ENCODE peak calls at places on chromosomes 4 and X, in six cellular contexts. R, K, W, J, D and G are unnamed samples.
A peak's percentile ranks its signal among the peaks of the same experiment; 100 is the strongest.

GRCh38 chrX:104318330-104319009 is 63.7 kb upstream of the ESX1 start:
- DNase-seq in D (peak; percentile 48), J (no peak), R (no peak), W (no peak), K (no peak), G (no peak)

GRCh38 chr4:153113061-153113837 is 91.0 kb upstream of the TRIM2 start:
- DNase-seq in J (no peak), W (no peak), D (no peak), K (no peak), R (no peak), G (no peak)

GRCh38 chr4:113539408-113539807 is 222.1 kb downstream of the CAMK2D start:
- DNase-seq in R (no peak), W (no peak), D (no peak), J (no peak), K (no peak), G (no peak)

GRCh38 chr4:22339491-22339890 is 176.4 kb downstream of the ADGRA3 start:
- DNase-seq in J (no peak), R (no peak), D (no peak), K (no peak), W (no peak), G (no peak)

GRCh38 chrX:71996826-71997225 is 86.2 kb downstream of the NHSL2 start:
- DNase-seq in J (no peak), W (no peak), K (peak; percentile 65), R (no peak), D (no peak), G (no peak)

GRCh38 chr4:74320559-74321118 is 12.4 kb downstream of the EPGN start:
- DNase-seq in J (peak; percentile 1), D (peak; percentile 82), R (no peak), W (peak; percentile 57), K (no peak), G (peak; percentile 55)

GRCh38 chrX:20988118-20988517 is 386.1 kb upstream of the CNKSR2 start:
- DNase-seq in W (no peak), D (no peak), R (no peak), J (no peak), K (no peak), G (no peak)

GRCh38 chr4:25702848-25703247 is 47.2 kb downstream of the SLC34A2 start:
- DNase-seq in R (no peak), D (no peak), K (no peak), W (no peak), J (no peak), G (no peak)

GRCh38 chrX:15679246-15679645 is 14.6 kb upstream of the CLTRN start:
- DNase-seq in K (no peak), R (peak; percentile 46), J (no peak), W (no peak), D (no peak), G (no peak)

GRCh38 chrX:8672176-8672575 is 59.8 kb downstream of the ANOS1 start:
- DNase-seq in K (no peak), D (no peak), R (no peak), W (no peak), J (no peak), G (no peak)

GRCh38 chr4:46484881-46485280 is 95.0 kb upstream of the GABRA2 start:
- DNase-seq in W (no peak), D (no peak), R (no peak), J (no peak), K (no peak), G (no peak)

GRCh38 chrX:22467571-22467970 is 194.9 kb downstream of the CBLL2 start:
- DNase-seq in W (no peak), D (no peak), R (no peak), J (no peak), K (no peak), G (no peak)

GRCh38 chrX:39956803-39957394 is 140.9 kb downstream of the BCOR start:
- DNase-seq in R (no peak), D (no peak), W (no peak), K (no peak), J (no peak), G (no peak)
- H3K4me1 ChIP-seq in R (no peaks in the 10 kb centered on the region), D (peaks cover 29% of the 10 kb centered on the region), W (no peaks in the 10 kb centered on the region), K (no peaks in the 10 kb centered on the region), J (no peaks in the 10 kb centered on the region), G (no peaks in the 10 kb centered on the region)

DNA sequence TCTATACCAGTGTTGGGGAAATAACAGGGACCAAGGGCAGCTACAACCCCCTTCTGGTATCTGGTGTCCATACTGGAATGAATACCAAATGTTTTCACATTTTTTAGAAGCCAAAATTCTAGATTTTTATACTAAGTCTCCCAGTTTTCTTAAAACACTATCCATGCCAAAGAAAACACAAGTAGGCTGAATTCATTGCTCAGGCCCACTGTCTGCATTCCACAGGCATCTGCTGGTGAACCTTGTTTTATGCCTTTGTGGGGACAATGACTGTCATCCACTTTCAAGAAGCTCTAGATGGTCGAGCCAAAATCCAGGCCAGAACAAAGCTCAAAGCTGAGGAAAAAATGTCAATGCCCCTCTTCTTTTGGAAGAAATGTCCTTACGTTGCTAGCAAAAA is 213.4 kb upstream of the RASGEF1B start:
- DNase-seq in W (no peak), J (no peak), R (no peak), D (no peak), K (no peak), G (no peak)
- H3K4me3 ChIP-seq in W (no peak overlapping the region), J (no peak overlapping the region), R (no peak overlapping the region), D (no peak overlapping the region), K (no peak overlapping the region), G (no peak overlapping the region)

GRCh38 chrX:134949271-134949670 is 41.5 kb upstream of the SMIM10 start:
- DNase-seq in D (peak; percentile 39), K (no peak), R (no peak), W (no peak), J (no peak), G (no peak)
- H3K27ac ChIP-seq in D (peak overlapping the region; percentile 87), K (no peak overlapping the region), R (no peak overlapping the region), W (no peak overlapping the region), J (no peak overlapping the region), G (no peak overlapping the region)

DNA sequence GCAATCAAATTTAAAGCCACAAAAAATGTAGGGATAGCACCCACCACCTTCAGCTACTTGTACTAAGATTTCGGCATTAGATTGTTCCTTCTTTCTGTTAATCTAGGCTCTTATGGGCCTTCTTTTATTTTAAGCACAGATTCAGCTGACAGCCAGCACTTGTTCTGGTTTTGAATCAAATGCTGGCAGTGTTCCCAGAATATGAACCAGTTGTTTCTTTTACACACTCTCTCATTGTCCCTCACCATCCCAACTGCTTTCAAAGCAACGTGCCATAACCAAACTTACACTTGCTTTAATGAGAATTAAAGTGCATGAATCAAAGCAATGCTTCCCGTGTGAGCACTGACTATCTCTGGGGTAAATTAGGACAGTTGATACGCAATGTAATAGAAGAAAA is 744.5 kb upstream of the FAM241A start:
- DNase-seq in D (peak; percentile 26), R (no peak), J (no peak), K (no peak), W (no peak), G (no peak)
- H3K4me1 ChIP-seq in D (no peaks in the 10 kb centered on the region), R (peaks cover 5% of the 10 kb centered on the region), J (no peaks in the 10 kb centered on the region), K (peaks cover 30% of the 10 kb centered on the region), W (no peaks in the 10 kb centered on the region), G (no peaks in the 10 kb centered on the region)

DNA sequence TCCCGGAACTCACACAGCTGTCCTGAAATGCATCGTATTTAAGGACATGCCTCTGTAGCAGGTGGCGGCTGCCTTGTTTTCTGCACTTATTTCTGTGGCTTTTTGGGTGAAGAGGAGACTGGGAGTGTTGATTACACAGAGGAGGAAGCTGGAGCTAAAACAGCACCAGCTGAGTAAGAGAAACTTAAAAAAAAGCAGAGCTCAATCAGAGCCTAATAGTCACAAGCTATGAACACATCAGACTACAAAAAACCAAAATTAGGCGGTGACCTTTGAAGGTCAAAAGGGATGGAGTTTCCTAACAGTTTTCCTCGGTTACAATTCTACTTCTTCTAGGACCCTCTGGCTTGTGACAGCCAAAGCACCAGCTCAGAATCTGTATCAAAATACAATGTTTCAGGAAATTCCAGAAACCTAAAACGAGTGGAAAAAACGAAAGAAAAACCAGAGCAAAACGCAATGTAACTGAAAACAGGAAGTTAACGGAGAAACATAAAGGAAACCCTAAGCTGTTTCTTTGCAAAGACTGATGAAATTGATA is 13.5 kb downstream of the PRKX start:
- DNase-seq in R (no peak), W (no peak), D (no peak), J (peak; percentile 34), K (no peak), G (no peak)
- H3K4me3 ChIP-seq in R (no peak overlapping the region), W (peak overlapping the region; percentile 41), D (no peak overlapping the region), J (peak overlapping the region; percentile 93), K (no peak overlapping the region), G (peak overlapping the region; percentile 8)

DNA sequence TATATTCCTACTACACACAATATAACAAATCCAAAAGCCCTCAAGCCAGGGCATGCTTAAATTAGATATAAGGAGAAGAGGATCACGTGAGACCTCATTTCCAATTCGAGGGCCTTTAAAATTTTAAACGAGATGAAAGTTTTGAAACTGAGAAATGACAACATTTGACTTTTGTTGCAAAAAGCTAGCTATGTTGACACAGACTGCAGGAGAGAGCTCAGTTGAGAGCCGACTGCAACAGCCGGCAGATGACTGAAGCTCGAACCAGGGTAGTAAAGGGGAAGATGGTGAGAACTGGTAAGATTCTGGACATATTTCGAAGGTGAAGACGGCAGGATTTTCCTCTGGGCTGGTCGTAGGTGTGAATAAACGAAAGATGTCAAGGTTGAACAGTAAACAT is 791 bp downstream of the PRMT9 start:
- DNase-seq in J (peak; percentile 10), D (peak; percentile 41), W (no peak), K (no peak), R (no peak), G (no peak)
- H3K27ac ChIP-seq in J (peak overlapping the region; percentile 93), D (peak overlapping the region; percentile 94), W (peak overlapping the region; percentile 88), K (peak overlapping the region; percentile 88), R (peak overlapping the region; percentile 43), G (peak overlapping the region; percentile 86)

DNA sequence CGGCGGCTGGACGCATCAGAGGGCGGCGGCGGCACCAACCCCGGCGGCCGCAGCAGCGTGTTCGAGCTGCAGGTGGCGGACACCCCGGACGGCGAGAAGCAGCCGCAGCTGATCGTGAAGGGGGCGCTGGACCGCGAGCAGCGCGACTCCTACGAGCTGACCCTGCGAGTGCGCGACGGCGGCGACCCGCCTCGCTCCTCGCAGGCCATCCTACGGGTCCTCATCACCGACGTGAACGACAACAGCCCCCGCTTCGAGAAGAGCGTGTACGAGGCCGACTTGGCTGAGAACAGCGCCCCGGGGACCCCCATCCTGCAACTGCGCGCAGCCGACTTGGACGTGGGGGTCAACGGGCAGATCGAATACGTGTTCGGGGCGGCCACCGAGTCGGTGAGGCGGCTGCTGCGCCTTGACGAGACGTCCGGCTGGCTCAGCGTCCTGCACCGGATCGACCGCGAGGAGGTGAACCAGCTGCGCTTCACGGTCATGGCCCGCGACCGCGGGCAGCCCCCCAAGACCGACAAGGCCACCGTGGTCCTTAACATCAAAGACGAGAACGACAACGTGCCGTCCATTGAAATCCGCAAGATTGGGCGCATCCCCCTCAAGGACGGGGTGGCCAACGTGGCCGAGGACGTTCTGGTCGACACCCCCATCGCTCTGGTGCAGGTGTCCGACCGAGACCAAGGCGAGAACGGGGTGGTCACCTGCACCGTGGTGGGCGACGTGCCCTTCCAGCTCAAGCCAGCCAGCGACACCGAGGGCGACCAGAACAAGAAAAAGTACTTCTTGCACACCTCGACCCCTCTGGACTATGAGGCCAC is 2.1 kb downstream of the PCDH7 start:
- DNase-seq in D (peak; percentile 31), J (no peak), K (no peak), W (no peak), R (peak; percentile 23), G (peak; percentile 72)
- H3K4me1 ChIP-seq in D (no peaks in the 10 kb centered on the region), J (peaks cover 3% of the 10 kb centered on the region), K (peaks cover 52% of the 10 kb centered on the region), W (peaks cover 39% of the 10 kb centered on the region), R (peaks cover 2% of the 10 kb centered on the region), G (peaks cover 39% of the 10 kb centered on the region)

GRCh38 chr4:95550566-95550965 is 1.8 kb upstream of the UNC5C start:
- DNase-seq in K (no peak), J (no peak), R (no peak), W (no peak), D (no peak), G (no peak)
- H3K4me3 ChIP-seq in K (no peak overlapping the region), J (no peak overlapping the region), R (no peak overlapping the region), W (peak overlapping the region; percentile 57), D (no peak overlapping the region), G (no peak overlapping the region)